ENCODE peak calls at places on chromosomes 13 and 19, in six cellular contexts. One of them, this sample, is unnamed.

GRCh38 chr19:9819590-9819898 is 665 bp upstream of the FBXL12 start:
- DNase-seq in HuH-7: no peak
- DNase-seq in right cardiac atrium: no peak
- DNase-seq in tibial nerve: no peak
- DNase-seq in left ventricle myocardium superior: no peak
- DNase-seq in lower lobe of right lung: no peak
- DNase-seq in this sample: no peak

GRCh38 chr13:93217701-93218100 is 8.9 kb upstream of the GPC6 start:
- DNase-seq in tibial nerve: no peak
- DNase-seq in lower lobe of right lung: no peak
- DNase-seq in left ventricle myocardium superior: no peak
- DNase-seq in HuH-7: no peak
- DNase-seq in right cardiac atrium: no peak
- DNase-seq in this sample: no peak

GRCh38 chr13:107807306-107808073 is 407.8 kb downstream of the LIG4 start:
- DNase-seq in HuH-7: no peak
- DNase-seq in lower lobe of right lung: no peak
- DNase-seq in left ventricle myocardium superior: no peak
- DNase-seq in right cardiac atrium: no peak
- DNase-seq in tibial nerve: no peak
- DNase-seq in this sample: no peak

GRCh38 chr19:12453495-12453894 is 12.7 kb upstream of the ZNF443 start:
- DNase-seq in lower lobe of right lung: no peak
- DNase-seq in HuH-7: no peak
- DNase-seq in right cardiac atrium: no peak
- DNase-seq in tibial nerve: no peak
- DNase-seq in left ventricle myocardium superior: no peak
- DNase-seq in this sample: no peak

GRCh38 chr13:85347251-85347650 is 452.0 kb downstream of the SLITRK6 start:
- DNase-seq in right cardiac atrium: no peak
- DNase-seq in HuH-7: no peak
- DNase-seq in lower lobe of right lung: no peak
- DNase-seq in left ventricle myocardium superior: no peak
- DNase-seq in tibial nerve: no peak
- DNase-seq in this sample: no peak

GRCh38 chr13:41615520-41615838 is 158.1 kb downstream of the RGCC start:
- DNase-seq in left ventricle myocardium superior: no peak
- DNase-seq in right cardiac atrium: no peak
- DNase-seq in HuH-7: no peak
- DNase-seq in tibial nerve: no peak
- DNase-seq in lower lobe of right lung: no peak
- DNase-seq in this sample: no peak

GRCh38 chr19:32294871-32295438 is 50.5 kb upstream of the ZNF507 start:
- DNase-seq in tibial nerve: no peak
- DNase-seq in left ventricle myocardium superior: no peak
- DNase-seq in lower lobe of right lung: no peak
- DNase-seq in HuH-7: no peak
- DNase-seq in right cardiac atrium: no peak
- DNase-seq in this sample: no peak

GRCh38 chr19:15216363-15216762 is 15.6 kb upstream of the NOTCH3 start:
- DNase-seq in lower lobe of right lung: no peak
- DNase-seq in tibial nerve: no peak
- DNase-seq in HuH-7: no peak
- DNase-seq in left ventricle myocardium superior: no peak
- DNase-seq in right cardiac atrium: no peak
- DNase-seq in this sample: peak

GRCh38 chr13:20127563-20128458 is 33.0 kb downstream of the GJA3 start:
- DNase-seq in lower lobe of right lung: peak
- DNase-seq in left ventricle myocardium superior: peak
- DNase-seq in right cardiac atrium: peak
- DNase-seq in HuH-7: peak
- DNase-seq in tibial nerve: peak
- DNase-seq in this sample: peak

GRCh38 chr13:28321751-28322150 is 173.2 kb downstream of the FLT1 start:
- DNase-seq in HuH-7: no peak
- DNase-seq in lower lobe of right lung: no peak
- DNase-seq in left ventricle myocardium superior: no peak
- DNase-seq in tibial nerve: no peak
- DNase-seq in right cardiac atrium: no peak
- DNase-seq in this sample: no peak

GRCh38 chr19:38149597-38149996 is 74.4 kb downstream of the DPF1 start:
- DNase-seq in tibial nerve: no peak
- DNase-seq in left ventricle myocardium superior: no peak
- DNase-seq in lower lobe of right lung: no peak
- DNase-seq in right cardiac atrium: no peak
- DNase-seq in HuH-7: no peak
- DNase-seq in this sample: no peak

GRCh38 chr19:10544242-10544752 is 593 bp downstream of the ATG4D start:
- DNase-seq in lower lobe of right lung: no peak
- DNase-seq in left ventricle myocardium superior: no peak
- DNase-seq in HuH-7: no peak
- DNase-seq in tibial nerve: no peak
- DNase-seq in right cardiac atrium: peak
- DNase-seq in this sample: peak

GRCh38 chr19:55319786-55320185 is 5.4 kb downstream of the TMEM150B start:
- DNase-seq in lower lobe of right lung: no peak
- DNase-seq in tibial nerve: no peak
- DNase-seq in left ventricle myocardium superior: peak
- DNase-seq in right cardiac atrium: peak
- DNase-seq in HuH-7: peak
- DNase-seq in this sample: peak

GRCh38 chr13:23868521-23868920 is 20.7 kb downstream of the MIPEP start:
- DNase-seq in lower lobe of right lung: no peak
- DNase-seq in tibial nerve: no peak
- DNase-seq in HuH-7: no peak
- DNase-seq in left ventricle myocardium superior: no peak
- DNase-seq in right cardiac atrium: no peak
- DNase-seq in this sample: no peak

GRCh38 chr13:21528616-21529015 is 69.5 kb upstream of the ZDHHC20 start:
- DNase-seq in lower lobe of right lung: no peak
- DNase-seq in HuH-7: no peak
- DNase-seq in tibial nerve: no peak
- DNase-seq in right cardiac atrium: no peak
- DNase-seq in left ventricle myocardium superior: no peak
- DNase-seq in this sample: no peak

GRCh38 chr19:41555752-41556151 is 20.2 kb upstream of the CEACAM21 start:
- DNase-seq in tibial nerve: no peak
- DNase-seq in lower lobe of right lung: no peak
- DNase-seq in left ventricle myocardium superior: no peak
- DNase-seq in right cardiac atrium: no peak
- DNase-seq in HuH-7: no peak
- DNase-seq in this sample: no peak

GRCh38 chr13:103356226-103356864 is 290.1 kb upstream of the SLC10A2 start:
- DNase-seq in lower lobe of right lung: no peak
- DNase-seq in right cardiac atrium: no peak
- DNase-seq in tibial nerve: no peak
- DNase-seq in HuH-7: no peak
- DNase-seq in left ventricle myocardium superior: no peak
- DNase-seq in this sample: no peak

GRCh38 chr13:112465251-112466131 is 89.3 kb downstream of the SPACA7 start:
- DNase-seq in lower lobe of right lung: no peak
- DNase-seq in tibial nerve: no peak
- DNase-seq in right cardiac atrium: no peak
- DNase-seq in left ventricle myocardium superior: no peak
- DNase-seq in HuH-7: no peak
- DNase-seq in this sample: no peak

GRCh38 chr13:20136781-20137703 is 23.8 kb downstream of the GJA3 start:
- DNase-seq in tibial nerve: no peak
- DNase-seq in HuH-7: peak
- DNase-seq in right cardiac atrium: no peak
- DNase-seq in lower lobe of right lung: no peak
- DNase-seq in left ventricle myocardium superior: no peak
- DNase-seq in this sample: peak

GRCh38 chr13:101930331-101930730 is 471.5 kb downstream of the FGF14 start:
- DNase-seq in right cardiac atrium: no peak
- DNase-seq in left ventricle myocardium superior: no peak
- DNase-seq in tibial nerve: no peak
- DNase-seq in HuH-7: no peak
- DNase-seq in lower lobe of right lung: no peak
- DNase-seq in this sample: no peak

GRCh38 chr13:23778879-23779278 is 110.3 kb downstream of the MIPEP start:
- DNase-seq in tibial nerve: no peak
- DNase-seq in HuH-7: no peak
- DNase-seq in right cardiac atrium: no peak
- DNase-seq in lower lobe of right lung: no peak
- DNase-seq in left ventricle myocardium superior: no peak
- DNase-seq in this sample: no peak

GRCh38 chr13:112606125-112607001 is 18.4 kb upstream of the TUBGCP3 start:
- DNase-seq in right cardiac atrium: peak
- DNase-seq in lower lobe of right lung: peak
- DNase-seq in HuH-7: peak
- DNase-seq in left ventricle myocardium superior: peak
- DNase-seq in tibial nerve: peak
- DNase-seq in this sample: peak